ENCODE peak calls at places on chromosome 19, in seven cellular contexts. One of them, this sample, is unnamed.

GRCh38 chr19:35478794-35479193 is 11.5 kb downstream of the KRTDAP start:
- DNase-seq in PC-3: no peak
- DNase-seq in iPS DF 6.9: no peak
- DNase-seq in C1 segment of cervical spinal cord: no peak
- DNase-seq in right atrium auricular region: no peak
- DNase-seq in heart right ventricle: no peak
- DNase-seq in CD8-positive, alpha-beta memory T cell: no peak
- DNase-seq in this sample: no peak

GRCh38 chr19:18644144-18645034 is 7.6 kb downstream of the KLHL26 start:
- DNase-seq in C1 segment of cervical spinal cord: no peak
- DNase-seq in PC-3: no peak
- DNase-seq in iPS DF 6.9: no peak
- DNase-seq in right atrium auricular region: no peak
- DNase-seq in heart right ventricle: no peak
- DNase-seq in CD8-positive, alpha-beta memory T cell: no peak
- DNase-seq in this sample: no peak

GRCh38 chr19:1027953-1028902 is 1.8 kb downstream of the CNN2 start:
- DNase-seq in PC-3: peak
- DNase-seq in CD8-positive, alpha-beta memory T cell: peak
- DNase-seq in C1 segment of cervical spinal cord: no peak
- DNase-seq in heart right ventricle: peak
- DNase-seq in iPS DF 6.9: no peak
- DNase-seq in right atrium auricular region: no peak
- DNase-seq in this sample: peak

GRCh38 chr19:10000171-10000826 is 10.0 kb downstream of the COL5A3 start:
- DNase-seq in right atrium auricular region: peak
- DNase-seq in PC-3: peak
- DNase-seq in CD8-positive, alpha-beta memory T cell: peak
- DNase-seq in C1 segment of cervical spinal cord: peak
- DNase-seq in heart right ventricle: peak
- DNase-seq in iPS DF 6.9: peak
- DNase-seq in this sample: peak

GRCh38 chr19:39070888-39071287 is 13.3 kb upstream of the ACP7 start:
- DNase-seq in heart right ventricle: no peak
- DNase-seq in C1 segment of cervical spinal cord: no peak
- DNase-seq in PC-3: no peak
- DNase-seq in right atrium auricular region: no peak
- DNase-seq in iPS DF 6.9: no peak
- DNase-seq in CD8-positive, alpha-beta memory T cell: no peak
- DNase-seq in this sample: no peak

GRCh38 chr19:16298334-16298733 is 26.3 kb upstream of the KLF2 start:
- DNase-seq in right atrium auricular region: no peak
- DNase-seq in iPS DF 6.9: no peak
- DNase-seq in heart right ventricle: no peak
- DNase-seq in CD8-positive, alpha-beta memory T cell: no peak
- DNase-seq in C1 segment of cervical spinal cord: no peak
- DNase-seq in PC-3: no peak
- DNase-seq in this sample: no peak

GRCh38 chr19:46859637-46860124 is 1.1 kb upstream of the ARHGAP35 start:
- DNase-seq in iPS DF 6.9: no peak
- DNase-seq in C1 segment of cervical spinal cord: no peak
- DNase-seq in right atrium auricular region: no peak
- DNase-seq in PC-3: peak
- DNase-seq in heart right ventricle: peak
- DNase-seq in CD8-positive, alpha-beta memory T cell: no peak
- DNase-seq in this sample: peak

GRCh38 chr19:54674021-54674617 is 11.3 kb downstream of the LILRB4 start:
- DNase-seq in heart right ventricle: no peak
- DNase-seq in right atrium auricular region: no peak
- DNase-seq in C1 segment of cervical spinal cord: no peak
- DNase-seq in CD8-positive, alpha-beta memory T cell: no peak
- DNase-seq in iPS DF 6.9: peak
- DNase-seq in PC-3: peak
- DNase-seq in this sample: no peak

GRCh38 chr19:44512326-44513298 is 12.3 kb upstream of the ZNF180 start:
- DNase-seq in C1 segment of cervical spinal cord: no peak
- DNase-seq in right atrium auricular region: no peak
- DNase-seq in heart right ventricle: no peak
- DNase-seq in iPS DF 6.9: no peak
- DNase-seq in PC-3: peak
- DNase-seq in CD8-positive, alpha-beta memory T cell: no peak
- DNase-seq in this sample: no peak

GRCh38 chr19:44776402-44777096 is 1.1 kb upstream of the CBLC start:
- DNase-seq in right atrium auricular region: no peak
- DNase-seq in iPS DF 6.9: no peak
- DNase-seq in heart right ventricle: no peak
- DNase-seq in PC-3: peak
- DNase-seq in CD8-positive, alpha-beta memory T cell: no peak
- DNase-seq in C1 segment of cervical spinal cord: no peak
- DNase-seq in this sample: no peak

GRCh38 chr19:55096061-55096701 is 20.5 kb downstream of the EPS8L1 start:
- DNase-seq in CD8-positive, alpha-beta memory T cell: no peak
- DNase-seq in right atrium auricular region: no peak
- DNase-seq in C1 segment of cervical spinal cord: no peak
- DNase-seq in heart right ventricle: no peak
- DNase-seq in iPS DF 6.9: no peak
- DNase-seq in PC-3: no peak
- DNase-seq in this sample: no peak

GRCh38 chr19:55258476-55258827 is 365 bp downstream of the PPP6R1 start:
- DNase-seq in C1 segment of cervical spinal cord: no peak
- DNase-seq in PC-3: no peak
- DNase-seq in heart right ventricle: no peak
- DNase-seq in iPS DF 6.9: no peak
- DNase-seq in right atrium auricular region: no peak
- DNase-seq in CD8-positive, alpha-beta memory T cell: peak
- DNase-seq in this sample: no peak

GRCh38 chr19:17871878-17872250 is at the start of gene SLC5A5:
- DNase-seq in heart right ventricle: no peak
- DNase-seq in C1 segment of cervical spinal cord: no peak
- DNase-seq in iPS DF 6.9: no peak
- DNase-seq in CD8-positive, alpha-beta memory T cell: no peak
- DNase-seq in PC-3: peak
- DNase-seq in right atrium auricular region: no peak
- DNase-seq in this sample: no peak

GRCh38 chr19:956747-957451 is 27.2 kb upstream of the WDR18 start:
- DNase-seq in PC-3: no peak
- DNase-seq in C1 segment of cervical spinal cord: no peak
- DNase-seq in iPS DF 6.9: no peak
- DNase-seq in right atrium auricular region: no peak
- DNase-seq in heart right ventricle: no peak
- DNase-seq in CD8-positive, alpha-beta memory T cell: no peak
- DNase-seq in this sample: no peak

GRCh38 chr19:53037101-53038097 is 7.1 kb upstream of the ERVV-2 start:
- DNase-seq in CD8-positive, alpha-beta memory T cell: no peak
- DNase-seq in heart right ventricle: peak
- DNase-seq in right atrium auricular region: no peak
- DNase-seq in C1 segment of cervical spinal cord: no peak
- DNase-seq in PC-3: no peak
- DNase-seq in iPS DF 6.9: no peak
- DNase-seq in this sample: no peak

GRCh38 chr19:18293642-18294466 is 12.4 kb upstream of the JUND start:
- DNase-seq in CD8-positive, alpha-beta memory T cell: no peak
- DNase-seq in iPS DF 6.9: no peak
- DNase-seq in right atrium auricular region: no peak
- DNase-seq in PC-3: no peak
- DNase-seq in heart right ventricle: no peak
- DNase-seq in C1 segment of cervical spinal cord: no peak
- DNase-seq in this sample: no peak

GRCh38 chr19:28868836-28869235 is 344.1 kb downstream of the UQCRFS1 start:
- DNase-seq in C1 segment of cervical spinal cord: no peak
- DNase-seq in heart right ventricle: no peak
- DNase-seq in right atrium auricular region: no peak
- DNase-seq in CD8-positive, alpha-beta memory T cell: no peak
- DNase-seq in iPS DF 6.9: no peak
- DNase-seq in PC-3: no peak
- DNase-seq in this sample: no peak

GRCh38 chr19:51702103-51702753 is 9.1 kb downstream of the SPACA6 start:
- DNase-seq in right atrium auricular region: peak
- DNase-seq in C1 segment of cervical spinal cord: peak
- DNase-seq in iPS DF 6.9: peak
- DNase-seq in heart right ventricle: peak
- DNase-seq in CD8-positive, alpha-beta memory T cell: no peak
- DNase-seq in PC-3: peak
- DNase-seq in this sample: peak

GRCh38 chr19:51493776-51494175 is 7.8 kb downstream of the SIGLEC12 start:
- DNase-seq in iPS DF 6.9: no peak
- DNase-seq in CD8-positive, alpha-beta memory T cell: no peak
- DNase-seq in PC-3: no peak
- DNase-seq in heart right ventricle: no peak
- DNase-seq in C1 segment of cervical spinal cord: no peak
- DNase-seq in right atrium auricular region: no peak
- DNase-seq in this sample: no peak

GRCh38 chr19:54464624-54465266 is 1.2 kb upstream of the LENG9 start:
- DNase-seq in C1 segment of cervical spinal cord: peak
- DNase-seq in heart right ventricle: peak
- DNase-seq in iPS DF 6.9: no peak
- DNase-seq in CD8-positive, alpha-beta memory T cell: peak
- DNase-seq in PC-3: peak
- DNase-seq in right atrium auricular region: peak
- DNase-seq in this sample: peak

GRCh38 chr19:29849234-29849633 is 37.4 kb downstream of the CCNE1 start:
- DNase-seq in heart right ventricle: no peak
- DNase-seq in right atrium auricular region: no peak
- DNase-seq in C1 segment of cervical spinal cord: no peak
- DNase-seq in iPS DF 6.9: no peak
- DNase-seq in CD8-positive, alpha-beta memory T cell: no peak
- DNase-seq in PC-3: no peak
- DNase-seq in this sample: no peak

GRCh38 chr19:43784981-43785808 is 4.4 kb upstream of the KCNN4 start:
- DNase-seq in C1 segment of cervical spinal cord: no peak
- DNase-seq in CD8-positive, alpha-beta memory T cell: no peak
- DNase-seq in heart right ventricle: no peak
- DNase-seq in PC-3: peak
- DNase-seq in right atrium auricular region: peak
- DNase-seq in iPS DF 6.9: peak
- DNase-seq in this sample: peak

GRCh38 chr19:39166571-39167391 is 30.0 kb upstream of the NCCRP1 start:
- DNase-seq in C1 segment of cervical spinal cord: no peak
- DNase-seq in heart right ventricle: peak
- DNase-seq in PC-3: peak
- DNase-seq in CD8-positive, alpha-beta memory T cell: no peak
- DNase-seq in right atrium auricular region: peak
- DNase-seq in iPS DF 6.9: no peak
- DNase-seq in this sample: no peak

GRCh38 chr19:17327654-17328516 is 6.8 kb downstream of the ANO8 start:
- DNase-seq in right atrium auricular region: no peak
- DNase-seq in heart right ventricle: no peak
- DNase-seq in C1 segment of cervical spinal cord: no peak
- DNase-seq in CD8-positive, alpha-beta memory T cell: peak
- DNase-seq in iPS DF 6.9: no peak
- DNase-seq in PC-3: no peak
- DNase-seq in this sample: no peak

GRCh38 chr19:31548941-31549340 is 199.7 kb upstream of the TSHZ3 start:
- DNase-seq in iPS DF 6.9: no peak
- DNase-seq in heart right ventricle: peak
- DNase-seq in CD8-positive, alpha-beta memory T cell: no peak
- DNase-seq in right atrium auricular region: no peak
- DNase-seq in C1 segment of cervical spinal cord: no peak
- DNase-seq in PC-3: no peak
- DNase-seq in this sample: no peak

GRCh38 chr19:48391100-48392005 is at the start of gene KDELR1:
- DNase-seq in right atrium auricular region: peak
- DNase-seq in CD8-positive, alpha-beta memory T cell: peak
- DNase-seq in iPS DF 6.9: no peak
- DNase-seq in heart right ventricle: peak
- DNase-seq in C1 segment of cervical spinal cord: peak
- DNase-seq in PC-3: peak
- DNase-seq in this sample: peak

GRCh38 chr19:51799311-51799997 is 4.5 kb downstream of the FPR3 start:
- DNase-seq in CD8-positive, alpha-beta memory T cell: no peak
- DNase-seq in heart right ventricle: peak
- DNase-seq in PC-3: peak
- DNase-seq in right atrium auricular region: peak
- DNase-seq in iPS DF 6.9: no peak
- DNase-seq in C1 segment of cervical spinal cord: peak
- DNase-seq in this sample: peak

GRCh38 chr19:34316741-34317241 is 48.2 kb upstream of the GPI start:
- DNase-seq in PC-3: peak
- DNase-seq in heart right ventricle: no peak
- DNase-seq in right atrium auricular region: no peak
- DNase-seq in iPS DF 6.9: no peak
- DNase-seq in CD8-positive, alpha-beta memory T cell: no peak
- DNase-seq in C1 segment of cervical spinal cord: no peak
- DNase-seq in this sample: no peak

GRCh38 chr19:2534374-2535050 is 58.6 kb downstream of the GADD45B start:
- DNase-seq in right atrium auricular region: no peak
- DNase-seq in C1 segment of cervical spinal cord: no peak
- DNase-seq in CD8-positive, alpha-beta memory T cell: no peak
- DNase-seq in heart right ventricle: no peak
- DNase-seq in iPS DF 6.9: no peak
- DNase-seq in PC-3: no peak
- DNase-seq in this sample: no peak

GRCh38 chr19:4647676-4648644 is 8.6 kb downstream of the TNFAIP8L1 start:
- DNase-seq in CD8-positive, alpha-beta memory T cell: no peak
- DNase-seq in iPS DF 6.9: no peak
- DNase-seq in C1 segment of cervical spinal cord: no peak
- DNase-seq in heart right ventricle: peak
- DNase-seq in right atrium auricular region: peak
- DNase-seq in PC-3: no peak
- DNase-seq in this sample: no peak

GRCh38 chr19:4316940-4317339 is 12.5 kb downstream of the FSD1 start:
- DNase-seq in PC-3: no peak
- DNase-seq in right atrium auricular region: no peak
- DNase-seq in CD8-positive, alpha-beta memory T cell: no peak
- DNase-seq in iPS DF 6.9: no peak
- DNase-seq in C1 segment of cervical spinal cord: no peak
- DNase-seq in heart right ventricle: no peak
- DNase-seq in this sample: no peak

GRCh38 chr19:17125052-17125727 is 49.6 kb downstream of the MYO9B start:
- DNase-seq in PC-3: no peak
- DNase-seq in CD8-positive, alpha-beta memory T cell: no peak
- DNase-seq in heart right ventricle: no peak
- DNase-seq in iPS DF 6.9: no peak
- DNase-seq in right atrium auricular region: no peak
- DNase-seq in C1 segment of cervical spinal cord: no peak
- DNase-seq in this sample: no peak

GRCh38 chr19:6219147-6219525 is 60.6 kb downstream of the MLLT1 start:
- DNase-seq in heart right ventricle: no peak
- DNase-seq in right atrium auricular region: no peak
- DNase-seq in C1 segment of cervical spinal cord: no peak
- DNase-seq in CD8-positive, alpha-beta memory T cell: no peak
- DNase-seq in PC-3: no peak
- DNase-seq in iPS DF 6.9: no peak
- DNase-seq in this sample: no peak

GRCh38 chr19:14449321-14449720 is 16.2 kb downstream of the PKN1 start:
- DNase-seq in PC-3: peak
- DNase-seq in CD8-positive, alpha-beta memory T cell: no peak
- DNase-seq in heart right ventricle: no peak
- DNase-seq in right atrium auricular region: no peak
- DNase-seq in C1 segment of cervical spinal cord: no peak
- DNase-seq in iPS DF 6.9: no peak
- DNase-seq in this sample: no peak

GRCh38 chr19:45440259-45440638 is 16.5 kb upstream of the ERCC1 start:
- DNase-seq in heart right ventricle: no peak
- DNase-seq in PC-3: no peak
- DNase-seq in C1 segment of cervical spinal cord: no peak
- DNase-seq in CD8-positive, alpha-beta memory T cell: no peak
- DNase-seq in iPS DF 6.9: no peak
- DNase-seq in right atrium auricular region: no peak
- DNase-seq in this sample: no peak